ENCODE peak calls at places on chromosomes 6 and 20, in four cellular contexts. N is transverse colon, V is testis, R is A549. A is an unnamed sample.

GRCh38 chr20:23241416-23241815 is 109.2 kb upstream of the NXT1 start:
- DNase-seq in V (no peak), R (no peak), N (no peak), A (no peak)

GRCh38 chr6:144435602-144436426 is 150.7 kb downstream of the UTRN start:
- DNase-seq in R (no peak), V (no peak), N (no peak), A (no peak)

GRCh38 chr6:41257369-41258195 is 28.9 kb downstream of the TREM1 start:
- DNase-seq in N (peak; percentile 24), R (no peak), V (no peak), A (peak; percentile 80)

GRCh38 chr6:140980265-140980887 is 1152.3 kb upstream of the GJE1 start:
- DNase-seq in V (no peak), R (no peak), N (no peak), A (no peak)

GRCh38 chr6:107154131-107154906 is 39.0 kb upstream of the BEND3 start:
- DNase-seq in N (peak; percentile 26), V (no peak), R (no peak), A (peak; percentile 64)

GRCh38 chr20:34102342-34102741 is 9.7 kb downstream of the EIF2S2 start:
- DNase-seq in V (no peak), R (no peak), N (no peak), A (no peak)

GRCh38 chr6:158708239-158708638 is 58.4 kb downstream of the SYTL3 start:
- DNase-seq in N (no peak), R (no peak), V (peak; percentile 66), A (no peak)

GRCh38 chr6:117616971-117617765 is 14.9 kb upstream of the GOPC start:
- DNase-seq in N (no peak), R (no peak), V (no peak), A (no peak)

GRCh38 chr20:43463864-43464785 is 6.4 kb downstream of the SRSF6 start:
- DNase-seq in N (no peak), V (no peak), R (no peak), A (no peak)

GRCh38 chr6:53532942-53533341 is 12.0 kb downstream of the GCLC start:
- DNase-seq in R (no peak), N (no peak), V (no peak), A (no peak)

GRCh38 chr6:4673861-4674260 is 102.3 kb upstream of the CDYL start:
- DNase-seq in N (no peak), R (no peak), V (no peak), A (no peak)

GRCh38 chr6:116524236-116524635 is 12.8 kb downstream of the CALHM5 start:
- DNase-seq in N (no peak), R (no peak), V (no peak), A (no peak)

GRCh38 chr6:168162366-168162765 is 83.4 kb upstream of the FRMD1 start:
- DNase-seq in N (peak; percentile 50), R (no peak), V (no peak), A (no peak)

GRCh38 chr20:30912006-30912660 is 345.3 kb upstream of the DEFB115 start:
- DNase-seq in V (no peak), R (no peak), N (no peak), A (no peak)

GRCh38 chr20:2470051-2470431 is 548 bp downstream of the SNRPB start:
- DNase-seq in R (peak; percentile 87), N (peak; percentile 46), V (peak; percentile 63), A (peak; percentile 50)

GRCh38 chr6:33192671-33193602 is 670 bp upstream of the COL11A2 start:
- DNase-seq in N (peak; percentile 32), R (no peak), V (peak; percentile 41), A (no peak)

GRCh38 chr6:16129623-16130243 is 847 bp downstream of the MYLIP start:
- DNase-seq in V (peak; percentile 36), N (peak; percentile 41), R (peak; percentile 5), A (peak; percentile 39)

GRCh38 chr6:30213999-30214982 is 1.1 kb upstream of the TRIM26 start:
- DNase-seq in V (peak; percentile 89), N (peak; percentile 91), R (peak; percentile 49), A (peak; percentile 81)
- TF ChIP-seq POLR2A in V (no peak), N (peak; percentile 94), R (peak; percentile 95), A (peak; percentile 91)

GRCh38 chr6:104936766-104937535 is 20.0 kb upstream of the LIN28B start:
- DNase-seq in R (no peak), V (peak; percentile 33), N (no peak), A (no peak)

GRCh38 chr6:104941694-104942177 is 15.2 kb upstream of the LIN28B start:
- DNase-seq in V (no peak), R (no peak), N (no peak), A (no peak)

GRCh38 chr6:104940238-104940880 is 16.5 kb upstream of the LIN28B start:
- DNase-seq in V (peak; percentile 81), R (no peak), N (no peak), A (no peak)

GRCh38 chr6:104943781-104944180 is 13.1 kb upstream of the LIN28B start:
- DNase-seq in V (no peak), N (no peak), R (no peak), A (no peak)

DNA sequence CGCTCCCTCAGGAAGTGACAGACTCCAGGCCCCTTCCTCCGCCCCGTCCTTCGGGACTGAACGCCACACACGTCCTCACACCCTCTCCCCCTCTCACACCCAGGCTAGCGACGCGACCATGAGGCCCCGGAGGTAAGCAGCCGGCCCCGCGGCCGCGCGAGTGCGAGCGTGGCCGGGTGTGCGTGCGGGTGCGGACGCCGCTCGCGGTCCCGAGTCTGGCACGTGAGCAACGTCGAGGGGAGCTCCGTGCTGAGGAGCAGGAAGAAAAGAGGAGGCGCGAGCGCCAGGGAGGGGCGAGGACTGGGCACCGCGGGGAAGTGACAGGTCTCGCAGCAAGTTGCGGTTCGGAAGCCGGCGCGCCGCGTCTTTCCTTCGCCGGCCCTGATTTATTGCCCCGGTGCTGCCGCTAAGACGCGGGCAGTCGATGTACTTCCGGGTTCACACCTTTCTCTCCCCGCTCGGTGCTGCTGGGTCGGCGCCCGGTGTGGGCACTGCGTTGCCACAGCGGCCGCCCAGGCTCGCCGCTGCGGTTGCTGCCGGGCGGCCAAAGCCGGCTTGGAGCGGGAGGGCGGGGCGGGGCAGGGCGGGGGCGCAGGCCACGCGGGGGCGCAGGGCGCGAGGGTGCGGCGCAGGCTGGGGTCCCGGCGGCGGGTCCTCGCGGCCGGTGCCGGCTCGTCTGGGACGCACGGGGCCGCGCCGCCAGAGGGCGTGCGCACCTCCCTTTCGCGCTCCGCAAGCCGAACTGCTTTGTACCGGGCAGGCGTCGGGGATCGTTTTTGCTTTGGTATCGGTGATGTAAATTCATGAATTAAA is 15.8 kb upstream of the LIN28B start:
- DNase-seq in N (no peak), V (peak; percentile 71), R (no peak), A (peak; percentile 20)
- TF ChIP-seq CTCF in N (no peak), V (peak; percentile 44), R (no peak), A (peak; percentile 15)

GRCh38 chr6:27143474-27144026 is 104.0 kb upstream of the PRSS16 start:
- DNase-seq in N (no peak), R (no peak), V (no peak), A (no peak)
- H3K4me3 ChIP-seq in N (no peak overlapping the region), R (peak overlapping the region; percentile 67), V (no peak overlapping the region), A (no peak overlapping the region)

GRCh38 chr20:51639206-51639832 is 96.8 kb upstream of the NFATC2 start:
- DNase-seq in R (peak; percentile 74), N (peak; percentile 66), V (peak; percentile 82), A (peak; percentile 60)
- TF ChIP-seq POLR2A in R (no peak), N (no peak), V (no peak), A (no peak)